ENCODE peak calls at places on chromosomes 5 and 9, in seven cellular contexts. Y is right cardiac atrium; C is choroid plexus epithelial cell; H is endothelial cell; W is activated naive CD4-positive, alpha-beta T cell; Z is effector memory CD4-positive, alpha-beta T cell; U is astrocyte of the cerebellum. E is an unnamed sample.

GRCh38 chr5:113574417-113574816 is 60.9 kb downstream of the YTHDC2 start:
- DNase-seq in W (no peak), Z (no peak), C (peak), U (peak), H (no peak), Y (peak), E (no peak)

GRCh38 chr5:38466444-38467189 is 89.8 kb downstream of the LIFR start:
- DNase-seq in Y (peak), W (no peak), Z (no peak), U (no peak), C (peak), H (no peak), E (peak)

GRCh38 chr5:6902597-6902996 is 189.4 kb downstream of the TENT4A start:
- DNase-seq in Z (no peak), H (no peak), U (no peak), Y (no peak), C (no peak), W (no peak), E (no peak)

GRCh38 chr5:181088289-181088688 is 42.7 kb downstream of the OR2V1 start:
- DNase-seq in W (no peak), Y (no peak), C (peak), U (no peak), Z (no peak), H (no peak), E (no peak)

GRCh38 chr5:171667341-171668096 is 118.1 kb upstream of the SMIM23 start:
- DNase-seq in C (peak), H (no peak), U (peak), W (no peak), Y (peak), Z (no peak), E (peak)

GRCh38 chr9:105341784-105342183 is 97.3 kb downstream of the SLC44A1 start:
- DNase-seq in Y (no peak), Z (no peak), H (no peak), C (peak), U (peak), W (no peak), E (no peak)

GRCh38 chr5:116573279-116573616 is 1.4 kb downstream of the SEMA6A start:
- DNase-seq in C (peak), Y (peak), Z (no peak), H (no peak), U (no peak), W (no peak), E (peak)

GRCh38 chr5:172492097-172492840 is 37.9 kb upstream of the SH3PXD2B start:
- DNase-seq in C (no peak), W (no peak), H (no peak), Y (no peak), Z (no peak), U (no peak), E (no peak)

GRCh38 chr9:76158713-76159112 is 235.5 kb downstream of the RFK start:
- DNase-seq in Z (no peak), W (no peak), U (no peak), Y (no peak), C (no peak), H (no peak), E (no peak)

GRCh38 chr9:15373201-15373530 is 49.5 kb upstream of the SNAPC3 start:
- DNase-seq in Y (no peak), W (no peak), H (no peak), Z (no peak), U (peak), C (peak), E (no peak)

GRCh38 chr5:131303537-131303936 is 39.7 kb downstream of the CDC42SE2 start:
- DNase-seq in Z (no peak), W (no peak), H (no peak), Y (no peak), U (peak), C (peak), E (no peak)

GRCh38 chr5:76041863-76042262 is 41.3 kb upstream of the SV2C start:
- DNase-seq in W (no peak), H (peak), U (no peak), Z (no peak), C (no peak), Y (no peak), E (peak)

GRCh38 chr9:36268007-36268427 is 9.8 kb upstream of the GNE start:
- DNase-seq in Y (no peak), U (no peak), Z (no peak), H (no peak), W (no peak), C (no peak), E (no peak)

GRCh38 chr5:4387295-4387694 is 752.8 kb upstream of the ADAMTS16 start:
- DNase-seq in Z (no peak), U (peak), Y (no peak), W (no peak), C (peak), H (no peak), E (no peak)

GRCh38 chr5:54701179-54701578 is 183.6 kb downstream of the SNX18 start:
- DNase-seq in H (no peak), Z (no peak), Y (no peak), C (peak), U (peak), W (no peak), E (no peak)

GRCh38 chr5:34923694-34924461 is 5.5 kb upstream of the DNAJC21 start:
- DNase-seq in U (peak), Z (no peak), Y (no peak), H (no peak), W (no peak), C (peak), E (no peak)

GRCh38 chr9:70525553-70525952 is 111.1 kb upstream of the KLF9 start:
- DNase-seq in H (no peak), U (no peak), W (no peak), Z (no peak), Y (no peak), C (peak), E (no peak)

GRCh38 chr5:81815318-81815717 is 64.4 kb upstream of the SSBP2 start:
- DNase-seq in U (no peak), Y (no peak), Z (no peak), W (no peak), H (no peak), C (no peak), E (no peak)

GRCh38 chr5:59317772-59318205 is 575.7 kb downstream of the PDE4D start:
- DNase-seq in Z (no peak), H (no peak), W (no peak), Y (no peak), U (no peak), C (no peak), E (no peak)

GRCh38 chr5:37955748-37956147 is 115.9 kb upstream of the GDNF start:
- DNase-seq in C (no peak), Y (no peak), Z (no peak), W (no peak), U (no peak), H (no peak), E (no peak)

GRCh38 chr9:137986268-137987099 is 108.9 kb downstream of the CACNA1B start:
- DNase-seq in W (no peak), Z (no peak), C (no peak), H (no peak), Y (no peak), U (no peak), E (peak)

GRCh38 chr5:126597156-126597555 is 2.1 kb upstream of the ALDH7A1 start:
- DNase-seq in C (peak), W (no peak), H (no peak), Y (no peak), Z (no peak), U (peak), E (no peak)

GRCh38 chr5:31758803-31759425 is 120.0 kb downstream of the PDZD2 start:
- DNase-seq in W (no peak), H (no peak), Z (no peak), Y (no peak), C (no peak), U (no peak), E (peak)

GRCh38 chr9:132590318-132591182 is 8.1 kb downstream of the BARHL1 start:
- DNase-seq in U (no peak), W (no peak), C (no peak), Z (no peak), H (no peak), Y (no peak), E (no peak)

GRCh38 chr5:180162304-180162661 is 46.7 kb downstream of the RASGEF1C start:
- DNase-seq in H (no peak), C (no peak), Y (no peak), W (no peak), Z (no peak), U (no peak), E (no peak)

GRCh38 chr5:157471709-157472108 is 11.7 kb downstream of the NIPAL4 start:
- DNase-seq in U (no peak), W (no peak), H (peak), C (peak), Y (no peak), Z (no peak), E (no peak)

GRCh38 chr5:39579750-39580149 is 155.0 kb upstream of the DAB2 start:
- DNase-seq in Z (no peak), C (no peak), H (no peak), Y (no peak), U (no peak), W (no peak), E (no peak)

GRCh38 chr5:13957032-13957645 is 12.7 kb upstream of the DNAH5 start:
- DNase-seq in W (no peak), U (peak), H (peak), C (peak), Z (no peak), Y (no peak), E (peak)

GRCh38 chr9:136284951-136285350 is 18.9 kb downstream of the CCDC187 start:
- DNase-seq in C (no peak), Y (peak), Z (no peak), H (no peak), U (no peak), W (no peak), E (no peak)

GRCh38 chr9:99966720-99967119 is 60.3 kb downstream of the STX17 start:
- DNase-seq in Y (no peak), C (peak), U (peak), Z (no peak), W (no peak), H (no peak), E (no peak)

GRCh38 chr5:61397937-61398336 is 65.9 kb downstream of the ZSWIM6 start:
- DNase-seq in H (no peak), W (no peak), Z (no peak), Y (no peak), U (no peak), C (no peak), E (no peak)